ENCODE peak calls at places on chromosomes 4 and X, in six cellular contexts. T is sigmoid colon; V is bronchial epithelial cell; S is iPS-NIHi11; L is HEK293T; P is activated naive CD8-positive, alpha-beta T cell treated with anti-CD3 and anti-CD28 coated beads, Interleukin-2, amount 50 U/mL, for 24 hours. F is an unnamed sample.

GRCh38 chr4:25107827-25108516 is 52.3 kb downstream of the SEPSECS start:
- DNase-seq in T (no peak), V (peak; percentile 38), S (no peak), L (no peak), P (no peak), F (no peak)

GRCh38 chrX:120308959-120309872 is 2.0 kb downstream of the TMEM255A start:
- DNase-seq in T (peak; percentile 79), V (peak; percentile 56), S (peak; percentile 44), L (peak; percentile 72), P (peak; percentile 60), F (peak; percentile 54)

GRCh38 chrX:56978172-56978571 is 17.2 kb downstream of the SPIN3 start:
- DNase-seq in T (no peak), V (peak; percentile 51), S (peak; percentile 42), L (peak; percentile 40), P (peak; percentile 17), F (peak; percentile 39)

GRCh38 chr4:5824227-5824626 is 68.7 kb downstream of the CRMP1 start:
- DNase-seq in T (no peak), V (no peak), S (no peak), L (no peak), P (no peak), F (no peak)

GRCh38 chr4:1276984-1277383 is 12.7 kb upstream of the MAEA start:
- DNase-seq in T (no peak), V (no peak), S (no peak), L (no peak), P (no peak), F (no peak)

GRCh38 chrX:117636826-117637225 is 479.8 kb downstream of the KLHL13 start:
- DNase-seq in T (no peak), V (no peak), S (no peak), L (no peak), P (no peak), F (no peak)

GRCh38 chr4:79927931-79928330 is 145.1 kb downstream of the ANTXR2 start:
- DNase-seq in T (no peak), V (peak; percentile 75), S (no peak), L (no peak), P (no peak), F (no peak)

GRCh38 chr4:141109983-141110382 is 23.3 kb downstream of the RNF150 start:
- DNase-seq in T (no peak), V (no peak), S (no peak), L (no peak), P (no peak), F (no peak)

GRCh38 chrX:11375614-11376119 is 82.5 kb downstream of the AMELX start:
- DNase-seq in T (no peak), V (no peak), S (no peak), L (no peak), P (no peak), F (no peak)

GRCh38 chr4:82599336-82599735 is 37.5 kb upstream of the TMEM150C start:
- DNase-seq in T (no peak), V (no peak), S (peak; percentile 63), L (peak; percentile 26), P (no peak), F (no peak)

GRCh38 chr4:87101543-87102199 is 118.7 kb downstream of the KLHL8 start:
- DNase-seq in T (no peak), V (peak; percentile 82), S (no peak), L (no peak), P (no peak), F (no peak)

GRCh38 chr4:36651253-36651652 is 369.8 kb downstream of the DTHD1 start:
- DNase-seq in T (no peak), V (peak; percentile 86), S (no peak), L (no peak), P (no peak), F (no peak)

GRCh38 chr4:74545488-74545887 is 100.6 kb downstream of the AREG start:
- DNase-seq in T (no peak), V (peak; percentile 67), S (no peak), L (no peak), P (no peak), F (no peak)

GRCh38 chr4:61739899-61740298 is 539.8 kb downstream of the ADGRL3 start:
- DNase-seq in T (no peak), V (no peak), S (no peak), L (no peak), P (no peak), F (no peak)

GRCh38 chr4:108433832-108434231 is 186.5 kb upstream of the RPL34 start:
- DNase-seq in T (no peak), V (peak; percentile 87), S (no peak), L (no peak), P (no peak), F (no peak)

GRCh38 chrX:130120321-130120731 is 10.0 kb upstream of the ELF4 start:
- DNase-seq in T (no peak), V (no peak), S (peak; percentile 56), L (peak; percentile 71), P (peak; percentile 23), F (no peak)

GRCh38 chrX:126030021-126030420 is 136.1 kb downstream of the DCAF12L2 start:
- DNase-seq in T (no peak), V (no peak), S (no peak), L (no peak), P (no peak), F (no peak)

GRCh38 chrX:139025822-139026221 is 314.3 kb upstream of the FGF13 start:
- DNase-seq in T (no peak), V (peak; percentile 68), S (no peak), L (no peak), P (no peak), F (no peak)

GRCh38 chr4:78776031-78776728 is at the start of gene BMP2K:
- DNase-seq in T (peak; percentile 89), V (peak; percentile 33), S (peak; percentile 94), L (peak; percentile 82), P (peak; percentile 78), F (peak; percentile 95)